ENCODE peak calls at places on chromosome 2, in eight cellular contexts. K, Z, Q, N, J, S, B and W are unnamed samples.

GRCh38 chr2:112160591-112161250 is 22.5 kb downstream of the FBLN7 start:
- DNase-seq in S (no peak), Q (no peak), J (no peak), N (no peak), K (no peak), B (no peak), Z (no peak), W (no peak)

GRCh38 chr2:44952806-44953685 is 11.5 kb downstream of the SIX3 start:
- DNase-seq in S (no peak), Q (no peak), Z (no peak), B (no peak), K (no peak), N (no peak), J (no peak), W (no peak)

GRCh38 chr2:18178736-18179349 is 300.4 kb downstream of the KCNS3 start:
- DNase-seq in N (no peak), Q (peak), J (peak), B (peak), K (peak), Z (peak), S (no peak), W (peak)

GRCh38 chr2:238240761-238241711 is 1.2 kb upstream of the HES6 start:
- DNase-seq in S (no peak), N (no peak), Z (peak), B (peak), J (no peak), K (peak), Q (peak), W (peak)

GRCh38 chr2:118431188-118431562 is 342.9 kb downstream of the INSIG2 start:
- DNase-seq in J (no peak), B (no peak), K (no peak), S (no peak), N (no peak), Q (peak), Z (peak), W (no peak)

GRCh38 chr2:102703748-102704147 is 58.1 kb upstream of the TMEM182 start:
- DNase-seq in S (no peak), J (peak), B (no peak), K (peak), Z (peak), N (no peak), Q (peak), W (no peak)

GRCh38 chr2:210955591-210955990 is 399.2 kb downstream of the CPS1 start:
- DNase-seq in S (no peak), N (no peak), Q (peak), B (no peak), K (no peak), J (peak), Z (peak), W (no peak)

GRCh38 chr2:71872466-71873051 is 275.1 kb downstream of the CYP26B1 start:
- DNase-seq in J (no peak), K (no peak), Z (no peak), S (no peak), B (no peak), Q (no peak), N (no peak), W (no peak)

GRCh38 chr2:50723549-50723948 is 308.4 kb downstream of the NRXN1 start:
- DNase-seq in K (no peak), N (no peak), J (no peak), S (no peak), B (no peak), Q (no peak), Z (no peak), W (no peak)

GRCh38 chr2:120737802-120738516 is 2.3 kb downstream of the GLI2 start:
- DNase-seq in J (no peak), K (no peak), S (no peak), N (no peak), B (no peak), Z (no peak), Q (no peak), W (peak)

GRCh38 chr2:73968357-73968937 is 16.3 kb upstream of the TET3 start:
- DNase-seq in Z (no peak), Q (no peak), N (no peak), K (no peak), J (no peak), B (no peak), S (no peak), W (no peak)

GRCh38 chr2:42855221-42855970 is 63.0 kb upstream of the HAAO start:
- DNase-seq in Q (no peak), N (no peak), K (no peak), S (no peak), Z (no peak), B (no peak), J (no peak), W (no peak)

GRCh38 chr2:190579945-190580866 is 45.7 kb upstream of the NEMP2 start:
- DNase-seq in Z (no peak), S (no peak), J (no peak), N (no peak), B (no peak), K (no peak), Q (no peak), W (no peak)

GRCh38 chr2:73614997-73615396 is 27.2 kb downstream of the NAT8 start:
- DNase-seq in Q (no peak), J (no peak), S (no peak), Z (no peak), K (no peak), B (no peak), N (no peak), W (no peak)

GRCh38 chr2:19971691-19972090 is 18.2 kb downstream of the WDR35 start:
- DNase-seq in B (no peak), J (no peak), S (no peak), K (no peak), Q (no peak), Z (no peak), N (no peak), W (no peak)

GRCh38 chr2:222228046-222228445 is 70.8 kb downstream of the PAX3 start:
- DNase-seq in B (no peak), Q (no peak), S (no peak), N (no peak), K (no peak), Z (no peak), J (no peak), W (no peak)

GRCh38 chr2:120522151-120522751 is 176.3 kb downstream of the INHBB start:
- DNase-seq in Z (no peak), K (peak), S (no peak), J (no peak), N (no peak), B (no peak), Q (no peak), W (no peak)

GRCh38 chr2:177275671-177276070 is 11.1 kb upstream of the NFE2L2 start:
- DNase-seq in S (no peak), N (no peak), K (peak), J (no peak), Q (no peak), Z (no peak), B (no peak), W (no peak)

GRCh38 chr2:9638532-9638931 is 7.7 kb upstream of the YWHAQ start:
- DNase-seq in K (no peak), J (peak), S (no peak), Z (peak), Q (peak), B (no peak), N (no peak), W (no peak)

GRCh38 chr2:199258291-199258690 is 199.4 kb downstream of the SATB2 start:
- DNase-seq in Z (no peak), S (no peak), B (no peak), K (no peak), N (no peak), Q (no peak), J (no peak), W (no peak)

GRCh38 chr2:19214682-19215391 is 143.6 kb downstream of the OSR1 start:
- DNase-seq in N (no peak), J (no peak), K (no peak), B (no peak), Z (no peak), S (no peak), Q (peak), W (no peak)